ENCODE peak calls at places on chromosome 5, in eight cellular contexts. C is lower leg skin, M is H54, E is spleen, N is IMR-90, U is A549, O is heart left ventricle, S is sigmoid colon. B is an unnamed sample.

GRCh38 chr5:6700074-6700685 is 13.1 kb upstream of the TENT4A start:
- DNase-seq in C (no peak), M (no peak), E (no peak), N (no peak), U (no peak), O (no peak), S (no peak), B (no peak)

GRCh38 chr5:67012241-67012640 is 184.4 kb downstream of the CD180 start:
- DNase-seq in C (no peak), M (no peak), E (no peak), N (peak; percentile 58), U (no peak), O (no peak), S (no peak), B (no peak)

GRCh38 chr5:172773481-172774469 is 2.8 kb upstream of the DUSP1 start:
- DNase-seq in C (no peak), M (no peak), E (peak; percentile 80), N (peak; percentile 51), U (no peak), O (no peak), S (no peak), B (peak; percentile 25)

GRCh38 chr5:144598451-144599068 is 427.9 kb downstream of the KCTD16 start:
- DNase-seq in C (no peak), M (no peak), E (peak; percentile 66), N (no peak), U (no peak), O (no peak), S (no peak), B (no peak)

GRCh38 chr5:163758283-163758711 is 252.9 kb downstream of the MAT2B start:
- DNase-seq in C (no peak), M (no peak), E (no peak), N (peak; percentile 41), U (no peak), O (no peak), S (no peak), B (no peak)

GRCh38 chr5:68315679-68316271 is 100.2 kb downstream of the PIK3R1 start:
- DNase-seq in C (no peak), M (no peak), E (peak; percentile 76), N (no peak), U (no peak), O (no peak), S (no peak), B (no peak)

GRCh38 chr5:161530700-161531099 is 15.8 kb downstream of the GABRB2 start:
- DNase-seq in C (no peak), M (no peak), E (no peak), N (no peak), U (no peak), O (no peak), S (no peak), B (no peak)

GRCh38 chr5:42718591-42718990 is 38.0 kb upstream of the CCDC152 start:
- DNase-seq in C (no peak), M (no peak), E (no peak), N (no peak), U (no peak), O (no peak), S (no peak), B (peak; percentile 14)

GRCh38 chr5:127871448-127872153 is 168.4 kb downstream of the CCDC192 start:
- DNase-seq in C (peak; percentile 28), M (no peak), E (no peak), N (no peak), U (no peak), O (no peak), S (no peak), B (no peak)

GRCh38 chr5:158899792-158900191 is 199.9 kb downstream of the EBF1 start:
- DNase-seq in C (peak; percentile 48), M (no peak), E (no peak), N (no peak), U (no peak), O (peak; percentile 28), S (peak; percentile 68), B (no peak)

GRCh38 chr5:1481999-1482381 is 36.8 kb upstream of the SLC6A3 start:
- DNase-seq in C (no peak), M (no peak), E (no peak), N (no peak), U (no peak), O (no peak), S (no peak), B (no peak)
- TF ChIP-seq POLR2A in C (no peak), M (no peak), E (no peak), N (no peak), U (no peak), O (no peak), S (no peak), B (no peak)

DNA sequence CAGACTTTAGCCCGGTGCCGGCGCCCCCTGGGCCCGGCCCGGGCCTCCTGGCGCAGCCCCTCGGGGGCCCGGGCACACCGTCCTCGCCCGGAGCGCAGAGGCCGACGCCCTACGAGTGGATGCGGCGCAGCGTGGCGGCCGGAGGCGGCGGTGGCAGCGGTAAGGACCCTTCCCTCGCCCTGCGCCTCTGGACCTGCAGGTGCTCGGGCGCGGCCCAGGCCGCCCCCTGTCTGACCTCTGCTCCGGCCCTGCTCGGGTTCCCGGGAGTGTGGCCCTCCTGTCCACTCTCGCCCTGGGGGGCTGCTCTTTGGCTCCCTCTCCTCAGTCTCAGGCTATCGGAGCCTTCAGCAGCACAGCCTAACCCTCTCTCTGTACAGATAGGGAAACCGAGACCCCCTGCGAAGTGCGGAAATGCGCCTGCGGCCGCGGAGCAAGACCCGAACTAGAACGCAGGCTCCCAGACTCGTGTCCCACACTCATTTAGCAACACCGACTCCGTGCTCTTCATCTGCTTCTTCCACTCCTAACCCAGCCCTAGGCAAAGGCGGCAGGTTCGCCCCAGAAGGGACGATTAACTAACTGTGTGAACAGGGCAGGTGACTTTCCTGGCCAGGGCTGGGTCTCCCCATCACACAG is 703 bp downstream of the CDX1 start:
- DNase-seq in C (no peak), M (no peak), E (no peak), N (no peak), U (no peak), O (no peak), S (no peak), B (no peak)
- TF ChIP-seq POLR2A in C (no peak), M (no peak), E (no peak), N (no peak), U (no peak), O (no peak), S (no peak), B (no peak)

GRCh38 chr5:1880377-1881272 is 2.1 kb downstream of the IRX4 start:
- DNase-seq in C (no peak), M (peak; percentile 43), E (no peak), N (no peak), U (no peak), O (no peak), S (no peak), B (no peak)

GRCh38 chr5:1883120-1883924 is 597 bp upstream of the IRX4 start:
- DNase-seq in C (no peak), M (no peak), E (peak; percentile 67), N (no peak), U (peak; percentile 42), O (no peak), S (no peak), B (no peak)

GRCh38 chr5:1881273-1881586 is 1.5 kb downstream of the IRX4 start:
- DNase-seq in C (no peak), M (peak; percentile 61), E (no peak), N (no peak), U (peak; percentile 62), O (no peak), S (no peak), B (peak; percentile 35)

GRCh38 chr5:1882337-1883119 is at the start of gene IRX4:
- DNase-seq in C (no peak), M (no peak), E (peak; percentile 66), N (peak; percentile 20), U (peak; percentile 43), O (no peak), S (no peak), B (no peak)

DNA sequence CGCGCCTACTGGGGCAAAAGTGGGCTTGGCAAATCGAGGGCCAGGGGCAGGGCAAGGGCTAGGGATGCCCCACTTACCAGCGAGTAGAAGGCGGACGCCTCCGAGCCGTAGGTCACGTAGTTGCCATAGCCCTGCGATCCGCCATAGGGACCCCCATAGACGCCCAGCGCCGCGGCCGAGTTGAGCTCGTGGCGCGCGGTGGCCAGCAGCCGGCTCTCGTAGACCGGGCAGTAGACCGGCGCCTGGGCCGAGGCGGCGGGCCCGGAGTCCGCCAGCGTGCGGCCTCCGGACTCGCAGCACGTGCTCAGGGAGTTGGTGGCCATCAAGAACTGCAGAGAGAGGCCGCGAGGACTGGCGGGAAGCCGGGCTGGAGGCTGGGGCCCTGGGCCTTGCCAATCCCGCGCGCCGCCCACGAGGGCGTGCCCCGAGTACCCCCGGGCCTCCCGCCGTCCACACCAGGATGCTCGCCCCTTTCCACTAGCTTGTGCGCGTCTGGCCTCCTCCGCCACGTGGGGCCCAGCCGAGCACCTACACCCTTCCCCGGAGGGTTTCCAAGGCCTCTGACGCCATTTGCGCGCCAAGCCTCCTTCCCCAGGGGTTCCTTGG is 891 bp downstream of the IRX4 start:
- DNase-seq in C (no peak), M (no peak), E (no peak), N (no peak), U (no peak), O (no peak), S (no peak), B (no peak)
- TF ChIP-seq POLR2A in C (no peak), M (no peak), E (no peak), N (no peak), U (no peak), O (no peak), S (no peak), B (no peak)

GRCh38 chr5:139650689-139651501 is 2.7 kb downstream of the CXXC5 start:
- DNase-seq in C (no peak), M (no peak), E (peak; percentile 81), N (no peak), U (peak; percentile 56), O (peak; percentile 78), S (peak; percentile 87), B (no peak)
- TF ChIP-seq POLR2A in C (no peak), M (no peak), E (peak; percentile 4), N (no peak), U (no peak), O (no peak), S (no peak), B (no peak)

DNA sequence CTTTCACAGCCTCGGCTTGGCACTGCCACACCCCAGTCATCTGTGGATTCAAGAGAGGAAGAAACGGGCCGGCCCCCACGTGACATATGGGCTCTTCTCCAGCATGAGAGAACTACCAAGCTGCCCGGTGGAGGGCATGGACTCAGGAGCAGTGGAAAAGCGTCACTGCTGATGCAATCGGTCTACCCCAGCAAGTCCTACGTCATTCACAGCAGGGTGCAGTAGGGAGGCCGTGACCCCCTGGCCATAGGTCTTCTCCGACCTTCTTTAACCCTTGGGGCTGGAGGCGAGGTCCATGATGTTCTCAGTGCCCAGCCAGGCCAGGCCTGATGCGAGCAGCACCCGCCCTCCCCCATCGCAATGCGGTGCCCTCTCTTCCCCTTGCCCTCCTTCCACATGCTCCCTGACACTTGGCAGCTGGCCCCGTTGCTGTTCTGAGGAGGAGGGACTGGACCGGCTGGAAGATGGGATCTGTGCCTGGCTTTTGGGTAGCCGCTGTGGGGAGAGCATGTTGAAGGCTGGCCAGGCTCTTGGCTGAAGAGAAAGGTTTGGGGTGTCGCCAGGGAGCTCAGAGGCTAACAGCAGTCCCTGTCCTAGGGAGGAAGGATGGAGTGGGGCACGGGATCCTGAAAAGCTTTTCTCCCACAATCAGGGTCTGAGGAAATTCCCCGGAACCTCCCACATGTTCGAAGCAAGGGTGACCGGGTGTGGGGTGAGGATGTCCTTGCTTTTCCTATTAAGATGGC is 89.8 kb downstream of the LIFR start:
- DNase-seq in C (no peak), M (peak; percentile 47), E (no peak), N (no peak), U (peak; percentile 63), O (peak; percentile 78), S (peak; percentile 88), B (no peak)
- TF ChIP-seq POLR2A in C (no peak), M (no peak), E (no peak), N (no peak), U (no peak), O (no peak), S (no peak), B (no peak)

B was measured in NB4.